ENCODE peak calls at places on chromosomes 4 and X, in seven cellular contexts. One of them, this sample, is unnamed.

GRCh38 chrX:131741103-131741581 is 197.3 kb downstream of the OR13H1 start:
- DNase-seq in lower leg skin: no peak
- DNase-seq in lower lobe of right lung: no peak
- DNase-seq in GM12864: no peak
- DNase-seq in IMR-90: peak; percentile 81
- DNase-seq in HFF-Myc: no peak
- DNase-seq in foreskin fibroblast: no peak
- DNase-seq in this sample: no peak

GRCh38 chrX:17413228-17413627 is 38.2 kb downstream of the NHS start:
- DNase-seq in IMR-90: peak; percentile 88
- DNase-seq in lower leg skin: no peak
- DNase-seq in lower lobe of right lung: no peak
- DNase-seq in foreskin fibroblast: peak; percentile 75
- DNase-seq in HFF-Myc: no peak
- DNase-seq in GM12864: no peak
- DNase-seq in this sample: peak; percentile 68

GRCh38 chr4:123250843-123251242 is 145.8 kb upstream of the SPRY1 start:
- DNase-seq in HFF-Myc: no peak
- DNase-seq in IMR-90: peak; percentile 93
- DNase-seq in lower leg skin: peak; percentile 54
- DNase-seq in GM12864: no peak
- DNase-seq in foreskin fibroblast: peak; percentile 68
- DNase-seq in lower lobe of right lung: no peak
- DNase-seq in this sample: no peak

GRCh38 chr4:154332681-154333421 is 158.7 kb downstream of the DCHS2 start:
- DNase-seq in GM12864: no peak
- DNase-seq in IMR-90: peak; percentile 2
- DNase-seq in lower leg skin: peak; percentile 17
- DNase-seq in foreskin fibroblast: peak; percentile 16
- DNase-seq in lower lobe of right lung: peak; percentile 48
- DNase-seq in HFF-Myc: no peak
- DNase-seq in this sample: no peak

GRCh38 chr4:111410571-111410970 is 734.7 kb upstream of the FAM241A start:
- DNase-seq in IMR-90: no peak
- DNase-seq in lower leg skin: no peak
- DNase-seq in GM12864: no peak
- DNase-seq in HFF-Myc: no peak
- DNase-seq in foreskin fibroblast: no peak
- DNase-seq in lower lobe of right lung: no peak
- DNase-seq in this sample: no peak

GRCh38 chr4:38958453-38958852 is 73.8 kb downstream of the TMEM156 start:
- DNase-seq in GM12864: no peak
- DNase-seq in lower leg skin: no peak
- DNase-seq in IMR-90: peak; percentile 87
- DNase-seq in HFF-Myc: peak; percentile 47
- DNase-seq in lower lobe of right lung: no peak
- DNase-seq in foreskin fibroblast: peak; percentile 61
- DNase-seq in this sample: no peak

GRCh38 chrX:14832151-14832550 is 40.7 kb downstream of the FANCB start:
- DNase-seq in lower leg skin: no peak
- DNase-seq in foreskin fibroblast: peak; percentile 76
- DNase-seq in HFF-Myc: peak; percentile 26
- DNase-seq in IMR-90: peak; percentile 80
- DNase-seq in lower lobe of right lung: no peak
- DNase-seq in GM12864: no peak
- DNase-seq in this sample: no peak

GRCh38 chr4:81754169-81754568 is 282.5 kb upstream of the RASGEF1B start:
- DNase-seq in lower leg skin: no peak
- DNase-seq in GM12864: no peak
- DNase-seq in HFF-Myc: no peak
- DNase-seq in lower lobe of right lung: no peak
- DNase-seq in IMR-90: no peak
- DNase-seq in foreskin fibroblast: no peak
- DNase-seq in this sample: no peak

GRCh38 chrX:30657542-30658238 is 4.5 kb downstream of the GK start:
- DNase-seq in GM12864: no peak
- DNase-seq in foreskin fibroblast: peak; percentile 68
- DNase-seq in lower lobe of right lung: no peak
- DNase-seq in IMR-90: peak; percentile 69
- DNase-seq in lower leg skin: no peak
- DNase-seq in HFF-Myc: no peak
- DNase-seq in this sample: no peak

GRCh38 chr4:52637116-52637515 is 22.0 kb downstream of the USP46 start:
- DNase-seq in GM12864: no peak
- DNase-seq in lower lobe of right lung: no peak
- DNase-seq in foreskin fibroblast: no peak
- DNase-seq in IMR-90: no peak
- DNase-seq in HFF-Myc: no peak
- DNase-seq in lower leg skin: no peak
- DNase-seq in this sample: no peak

GRCh38 chr4:6767725-6768538 is 14.6 kb upstream of the KIAA0232 start:
- DNase-seq in GM12864: no peak
- DNase-seq in lower lobe of right lung: peak; percentile 39
- DNase-seq in HFF-Myc: no peak
- DNase-seq in lower leg skin: no peak
- DNase-seq in foreskin fibroblast: no peak
- DNase-seq in IMR-90: no peak
- DNase-seq in this sample: no peak

GRCh38 chr4:79227896-79228295 is 98.0 kb downstream of the NAA11 start:
- DNase-seq in lower leg skin: no peak
- DNase-seq in GM12864: no peak
- DNase-seq in IMR-90: no peak
- DNase-seq in foreskin fibroblast: no peak
- DNase-seq in HFF-Myc: no peak
- DNase-seq in lower lobe of right lung: no peak
- DNase-seq in this sample: no peak

GRCh38 chr4:99998062-99998880 is 48.2 kb upstream of the H2AZ1 start:
- DNase-seq in lower lobe of right lung: no peak
- DNase-seq in lower leg skin: no peak
- DNase-seq in IMR-90: peak; percentile 62
- DNase-seq in GM12864: no peak
- DNase-seq in foreskin fibroblast: peak; percentile 65
- DNase-seq in HFF-Myc: no peak
- DNase-seq in this sample: no peak

GRCh38 chrX:47815901-47816845 is 20.5 kb upstream of the ZNF81 start:
- DNase-seq in GM12864: no peak
- DNase-seq in HFF-Myc: no peak
- DNase-seq in lower lobe of right lung: no peak
- DNase-seq in lower leg skin: no peak
- DNase-seq in foreskin fibroblast: peak; percentile 41
- DNase-seq in IMR-90: no peak
- DNase-seq in this sample: no peak

GRCh38 chr4:1777822-1778641 is 15.1 kb upstream of the FGFR3 start:
- DNase-seq in HFF-Myc: no peak
- DNase-seq in IMR-90: no peak
- DNase-seq in GM12864: no peak
- DNase-seq in foreskin fibroblast: peak; percentile 30
- DNase-seq in lower leg skin: no peak
- DNase-seq in lower lobe of right lung: no peak
- DNase-seq in this sample: no peak

GRCh38 chrX:48891402-48892288 is 5.9 kb downstream of the TIMM17B start:
- DNase-seq in foreskin fibroblast: peak; percentile 93
- DNase-seq in GM12864: peak; percentile 15
- DNase-seq in HFF-Myc: no peak
- DNase-seq in IMR-90: peak; percentile 70
- DNase-seq in lower lobe of right lung: peak; percentile 91
- DNase-seq in lower leg skin: peak; percentile 79
- DNase-seq in this sample: no peak

GRCh38 chr4:5711479-5712184 is 631 bp downstream of the EVC start:
- DNase-seq in GM12864: no peak
- DNase-seq in HFF-Myc: no peak
- DNase-seq in lower lobe of right lung: peak; percentile 52
- DNase-seq in IMR-90: peak; percentile 51
- DNase-seq in lower leg skin: no peak
- DNase-seq in foreskin fibroblast: peak; percentile 68
- DNase-seq in this sample: no peak

GRCh38 chr4:86834901-86835300 is 14.3 kb downstream of the SLC10A6 start:
- DNase-seq in GM12864: no peak
- DNase-seq in foreskin fibroblast: peak; percentile 97
- DNase-seq in HFF-Myc: peak; percentile 96
- DNase-seq in IMR-90: peak; percentile 89
- DNase-seq in lower leg skin: no peak
- DNase-seq in lower lobe of right lung: no peak
- DNase-seq in this sample: peak; percentile 80

GRCh38 chr4:75939890-75940691 is 722 bp downstream of the NAAA start:
- DNase-seq in HFF-Myc: no peak
- DNase-seq in IMR-90: peak; percentile 32
- DNase-seq in lower leg skin: peak; percentile 65
- DNase-seq in lower lobe of right lung: peak; percentile 85
- DNase-seq in GM12864: no peak
- DNase-seq in foreskin fibroblast: peak; percentile 75
- DNase-seq in this sample: no peak

GRCh38 chrX:112738347-112739033 is 58.8 kb upstream of the LHFPL1 start:
- DNase-seq in HFF-Myc: no peak
- DNase-seq in IMR-90: peak; percentile 41
- DNase-seq in GM12864: no peak
- DNase-seq in lower lobe of right lung: no peak
- DNase-seq in lower leg skin: no peak
- DNase-seq in foreskin fibroblast: no peak
- DNase-seq in this sample: no peak

GRCh38 chr4:105196523-105197145 is 50.0 kb downstream of the TET2 start:
- DNase-seq in IMR-90: peak; percentile 44
- DNase-seq in foreskin fibroblast: peak; percentile 39
- DNase-seq in lower leg skin: no peak
- DNase-seq in GM12864: no peak
- DNase-seq in HFF-Myc: no peak
- DNase-seq in lower lobe of right lung: no peak
- DNase-seq in this sample: no peak

GRCh38 chrX:30665471-30665870 is 12.2 kb downstream of the GK start:
- DNase-seq in lower leg skin: no peak
- DNase-seq in IMR-90: peak; percentile 49
- DNase-seq in foreskin fibroblast: no peak
- DNase-seq in lower lobe of right lung: no peak
- DNase-seq in GM12864: no peak
- DNase-seq in HFF-Myc: no peak
- DNase-seq in this sample: no peak

GRCh38 chr4:79540143-79540542 is 132.1 kb upstream of the GK2 start:
- DNase-seq in lower lobe of right lung: no peak
- DNase-seq in foreskin fibroblast: no peak
- DNase-seq in lower leg skin: no peak
- DNase-seq in HFF-Myc: no peak
- DNase-seq in GM12864: no peak
- DNase-seq in IMR-90: no peak
- DNase-seq in this sample: no peak

DNA sequence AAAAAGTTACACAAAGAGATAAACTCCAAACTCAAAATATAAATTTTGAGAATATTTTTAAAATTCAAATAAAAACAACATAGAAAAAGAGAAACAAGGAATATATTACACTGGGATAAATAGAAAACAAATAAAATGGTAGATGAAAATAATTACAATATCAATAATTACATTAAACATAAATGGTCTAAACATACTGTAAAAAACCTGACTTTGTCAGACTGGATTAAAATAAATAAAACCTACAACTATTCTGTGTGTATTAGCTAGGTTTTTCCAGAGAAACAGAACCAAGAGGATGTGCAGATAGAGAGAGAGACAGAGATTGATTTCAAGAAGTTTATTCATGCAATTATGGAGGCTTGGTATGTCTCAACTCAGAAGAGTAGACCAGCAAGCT is 126.5 kb downstream of the LRBA start:
- DNase-seq in foreskin fibroblast: no peak
- DNase-seq in HFF-Myc: no peak
- DNase-seq in GM12864: no peak
- DNase-seq in IMR-90: no peak
- DNase-seq in lower lobe of right lung: no peak
- DNase-seq in lower leg skin: no peak
- DNase-seq in this sample: no peak
- TF ChIP-seq CTCF in foreskin fibroblast: no peak
- TF ChIP-seq CTCF in HFF-Myc: no peak
- TF ChIP-seq CTCF in GM12864: no peak
- TF ChIP-seq CTCF in IMR-90: no peak
- TF ChIP-seq CTCF in lower lobe of right lung: no peak
- TF ChIP-seq CTCF in lower leg skin: no peak
- TF ChIP-seq CTCF in this sample: no peak

DNA sequence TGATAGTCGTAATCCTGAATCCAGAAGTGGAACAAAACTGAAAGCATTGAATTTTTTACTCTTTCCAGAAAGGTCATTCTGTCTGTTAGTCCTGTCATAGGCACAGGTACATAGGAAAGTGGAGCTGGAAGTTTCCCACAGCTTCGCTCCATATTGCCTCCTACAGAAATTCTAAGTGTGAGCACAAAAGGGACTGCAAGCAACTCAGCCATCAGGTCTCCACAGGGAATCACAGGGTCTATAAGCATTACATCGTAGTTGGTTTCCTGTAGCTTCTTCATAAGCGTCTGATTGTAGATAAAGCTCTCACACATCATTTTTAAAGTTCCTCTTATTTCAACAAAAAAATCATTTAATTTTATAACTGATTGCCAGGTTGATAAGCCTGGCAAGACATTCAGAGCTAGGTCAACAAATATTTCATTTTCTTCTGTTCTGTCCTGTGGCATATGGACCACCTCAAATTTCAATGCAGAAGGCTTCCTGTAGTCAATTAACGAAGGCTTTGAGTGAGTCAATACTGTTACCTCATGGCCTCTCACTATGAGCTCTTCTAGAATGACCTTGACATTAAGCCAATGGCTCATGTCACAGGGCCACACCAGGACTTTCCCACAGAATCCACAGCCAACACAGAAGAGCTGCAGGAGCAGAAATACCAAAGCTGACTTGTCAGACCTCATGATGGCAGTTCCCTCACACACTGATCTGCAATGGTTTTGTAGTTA is at the start of gene UGT2A3:
- DNase-seq in lower leg skin: no peak
- DNase-seq in HFF-Myc: no peak
- DNase-seq in lower lobe of right lung: no peak
- DNase-seq in IMR-90: no peak
- DNase-seq in GM12864: no peak
- DNase-seq in foreskin fibroblast: no peak
- DNase-seq in this sample: no peak
- H3K4me3 ChIP-seq in lower leg skin: no peak within 1 kb of the TSS
- H3K4me3 ChIP-seq in HFF-Myc: no peak within 1 kb of the TSS
- H3K4me3 ChIP-seq in lower lobe of right lung: no peak within 1 kb of the TSS
- H3K4me3 ChIP-seq in IMR-90: no peak within 1 kb of the TSS
- H3K4me3 ChIP-seq in GM12864: no peak within 1 kb of the TSS
- H3K4me3 ChIP-seq in foreskin fibroblast: no peak within 1 kb of the TSS
- H3K4me3 ChIP-seq in this sample: no peak within 1 kb of the TSS

DNA sequence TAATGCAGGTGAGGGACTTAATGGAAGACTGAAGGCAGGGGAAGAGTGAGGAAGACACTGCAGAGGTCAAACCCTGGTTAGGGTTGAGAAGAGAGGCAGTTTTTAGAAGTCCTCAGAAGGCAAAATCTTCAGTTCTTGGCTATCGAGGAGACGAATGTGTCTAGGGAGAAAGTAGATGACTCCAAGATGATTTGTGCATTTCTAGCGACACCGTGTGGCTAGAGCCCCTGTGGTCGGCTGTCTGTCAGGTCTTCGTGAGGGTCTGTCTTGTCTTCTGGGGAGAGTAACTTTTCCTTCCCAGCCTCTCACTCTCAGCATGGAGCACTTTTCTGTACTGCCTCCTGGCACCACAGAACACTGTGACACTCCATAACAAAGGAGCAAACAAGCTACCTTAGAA is 458.1 kb downstream of the STIM2 start:
- DNase-seq in lower lobe of right lung: no peak
- DNase-seq in IMR-90: peak; percentile 17
- DNase-seq in GM12864: no peak
- DNase-seq in foreskin fibroblast: peak; percentile 71
- DNase-seq in HFF-Myc: peak; percentile 10
- DNase-seq in lower leg skin: no peak
- DNase-seq in this sample: peak; percentile 27
- TF ChIP-seq CTCF in lower lobe of right lung: no peak
- TF ChIP-seq CTCF in IMR-90: peak; percentile 41
- TF ChIP-seq CTCF in GM12864: peak; percentile 66
- TF ChIP-seq CTCF in foreskin fibroblast: peak; percentile 58
- TF ChIP-seq CTCF in HFF-Myc: peak; percentile 54
- TF ChIP-seq CTCF in lower leg skin: no peak
- TF ChIP-seq CTCF in this sample: peak; percentile 82

GRCh38 chr4:142402925-142403324 is 443.2 kb downstream of the INPP4B start:
- DNase-seq in HFF-Myc: no peak
- DNase-seq in GM12864: no peak
- DNase-seq in lower leg skin: no peak
- DNase-seq in foreskin fibroblast: peak; percentile 75
- DNase-seq in IMR-90: peak; percentile 39
- DNase-seq in lower lobe of right lung: no peak
- DNase-seq in this sample: no peak
- H3K4me3 ChIP-seq in HFF-Myc: peak overlapping the region; percentile 54
- H3K4me3 ChIP-seq in GM12864: no peak overlapping the region
- H3K4me3 ChIP-seq in lower leg skin: no peak overlapping the region
- H3K4me3 ChIP-seq in foreskin fibroblast: peak overlapping the region; percentile 74
- H3K4me3 ChIP-seq in IMR-90: no peak overlapping the region
- H3K4me3 ChIP-seq in lower lobe of right lung: peak overlapping the region; percentile 27
- H3K4me3 ChIP-seq in this sample: peak overlapping the region; percentile 33